ENCODE peak calls at places on chromosomes 1 and 21, in ten cellular contexts. F is pancreas; A is colonic mucosa; L is heart left ventricle; M is CD4-positive, alpha-beta memory T cell; Y is tibial nerve; X is BE2C; G is PC-3; O is left ventricle myocardium inferior; D is aorta. T is an unnamed sample.
A peak's percentile ranks its signal among the peaks of the same experiment; 100 is the strongest.

GRCh38 chr1:21262282-21263051 is 27.8 kb downstream of the ECE1 start:
- DNase-seq in D (peak; percentile 86), L (peak; percentile 92), O (peak; percentile 86), X (peak; percentile 49), A (peak; percentile 35), M (no peak), F (peak; percentile 90), G (no peak), Y (peak; percentile 77), T (peak; percentile 72)

GRCh38 chr1:192877283-192877886 is 68.5 kb downstream of the RGS2 start:
- DNase-seq in X (no peak), L (no peak), O (no peak), A (no peak), G (no peak), M (no peak), D (no peak), Y (no peak), F (no peak), T (no peak)

GRCh38 chr1:241641748-241642592 is 1.8 kb upstream of the CHML start:
- DNase-seq in L (no peak), M (no peak), X (no peak), O (no peak), A (no peak), Y (no peak), D (no peak), F (no peak), G (peak; percentile 96), T (peak; percentile 77)

GRCh38 chr1:15485534-15486091 is 9.7 kb downstream of the CELA2B start:
- DNase-seq in F (no peak), G (no peak), M (no peak), A (no peak), L (no peak), X (no peak), D (no peak), Y (no peak), O (no peak), T (no peak)

GRCh38 chr21:45611296-45611695 is 32.2 kb upstream of the PCBP3 start:
- DNase-seq in X (no peak), L (no peak), Y (no peak), F (no peak), M (no peak), G (no peak), D (no peak), A (no peak), O (no peak), T (no peak)

GRCh38 chr1:242467556-242468145 is 56.8 kb downstream of the PLD5 start:
- DNase-seq in A (peak; percentile 37), X (peak; percentile 79), G (peak; percentile 87), M (no peak), D (peak; percentile 59), Y (no peak), O (peak; percentile 21), F (no peak), L (peak; percentile 27), T (peak; percentile 50)

GRCh38 chr1:11692899-11693590 is 1.5 kb downstream of the DRAXIN start:
- DNase-seq in G (peak; percentile 93), F (no peak), X (no peak), Y (no peak), A (peak; percentile 23), O (no peak), L (no peak), D (peak; percentile 70), M (peak; percentile 34), T (no peak)

GRCh38 chr1:65825736-65826135 is 33.0 kb downstream of the PDE4B start:
- DNase-seq in D (no peak), A (no peak), G (peak; percentile 28), F (no peak), M (no peak), L (no peak), X (no peak), Y (no peak), O (no peak), T (no peak)

GRCh38 chr1:33899746-33900145 is 35.9 kb downstream of the HMGB4 start:
- DNase-seq in A (no peak), O (no peak), G (no peak), D (no peak), M (no peak), L (no peak), X (no peak), F (no peak), Y (no peak), T (no peak)

GRCh38 chr1:64959973-64960372 is 6.4 kb downstream of the JAK1 start:
- DNase-seq in M (no peak), F (no peak), A (no peak), Y (no peak), G (no peak), O (no peak), X (no peak), D (no peak), L (no peak), T (no peak)

GRCh38 chr1:172626845-172627244 is 32.1 kb upstream of the FASLG start:
- DNase-seq in D (no peak), O (no peak), G (no peak), X (no peak), M (no peak), A (no peak), Y (no peak), L (no peak), F (no peak), T (no peak)

GRCh38 chr1:50562106-50562505 is 138.9 kb upstream of the DMRTA2 start:
- DNase-seq in Y (no peak), O (no peak), D (no peak), F (no peak), G (no peak), L (no peak), M (no peak), A (no peak), X (no peak), T (no peak)

GRCh38 chr1:245441699-245442098 is 286.9 kb downstream of the KIF26B start:
- DNase-seq in G (no peak), L (no peak), X (peak; percentile 82), F (no peak), A (no peak), M (no peak), D (no peak), Y (no peak), O (no peak), T (no peak)

DNA sequence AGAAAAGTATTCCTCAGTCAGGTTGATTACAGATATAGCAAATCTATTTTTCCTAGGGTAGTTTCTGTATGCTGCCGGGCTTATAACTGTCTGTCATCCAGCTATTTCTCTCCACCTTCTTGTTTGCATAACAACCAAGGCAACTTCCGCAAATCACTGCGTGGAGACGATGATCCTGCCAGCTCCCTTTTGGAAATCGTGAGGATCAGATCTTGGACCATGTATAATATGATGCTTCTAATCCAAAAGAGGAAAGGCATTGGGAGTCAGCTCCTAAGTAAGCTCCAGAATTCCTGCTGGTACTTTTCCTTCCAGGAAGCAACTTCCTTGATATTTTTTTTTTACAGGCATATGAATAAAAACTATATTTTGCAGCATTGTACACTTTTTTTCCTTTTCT is 445 bp upstream of the RGS4 start:
- DNase-seq in D (no peak), A (no peak), Y (no peak), M (no peak), X (no peak), G (peak; percentile 35), O (no peak), L (no peak), F (no peak), T (no peak)
- H3K4me3 ChIP-seq in D (peak overlapping the region; percentile 86), A (no peak overlapping the region), Y (no peak overlapping the region), M (no peak overlapping the region), X (peak overlapping the region; percentile 81), G (peak overlapping the region; percentile 50), O (peak overlapping the region; percentile 57), L (peak overlapping the region; percentile 27), F (no peak overlapping the region), T (no peak overlapping the region)

DNA sequence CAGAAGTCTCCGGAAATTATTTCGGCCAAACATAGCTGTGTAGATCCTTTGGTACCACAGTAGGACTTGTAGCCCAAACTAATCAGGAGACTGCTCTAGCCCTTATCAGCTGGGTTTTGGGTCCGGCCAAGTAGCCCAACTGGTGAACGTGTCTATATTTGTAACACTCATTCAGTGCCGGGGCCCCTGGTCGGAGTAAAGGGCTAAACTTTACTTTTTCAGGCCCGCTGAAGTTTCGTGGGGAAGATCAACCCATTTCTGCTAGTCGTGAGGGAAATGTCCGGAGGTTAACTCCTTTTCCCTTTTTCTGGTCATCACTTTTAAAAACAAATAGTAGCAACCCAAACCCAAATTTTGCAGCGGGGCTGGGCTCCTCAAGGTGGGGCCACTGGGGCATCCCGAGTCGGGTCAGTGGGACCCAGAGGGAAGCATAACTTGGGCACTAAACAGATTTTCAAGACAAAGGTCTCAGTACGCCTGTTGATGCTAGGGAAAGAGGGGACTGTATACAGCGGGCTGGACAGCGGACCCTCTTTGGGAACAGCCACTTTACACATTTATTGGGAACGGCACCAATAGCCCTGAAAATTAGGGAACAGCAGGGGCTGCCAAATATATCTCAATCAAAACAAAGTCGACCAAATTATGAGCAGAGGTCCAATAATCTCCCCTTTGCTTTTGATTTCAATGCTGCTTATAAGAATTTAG is 1.8 kb downstream of the LHX9 start:
- DNase-seq in L (no peak), G (no peak), M (no peak), X (no peak), F (no peak), O (no peak), A (no peak), Y (no peak), D (no peak), T (no peak)
- H3K4me1 ChIP-seq in L (peaks cover 40% of the 10 kb centered on the region), G (peaks cover 4% of the 10 kb centered on the region), M (peaks cover 68% of the 10 kb centered on the region), X (peaks cover 6% of the 10 kb centered on the region), F (peaks cover 20% of the 10 kb centered on the region), O (peaks cover 58% of the 10 kb centered on the region), A (peaks cover 15% of the 10 kb centered on the region), Y (peaks cover 34% of the 10 kb centered on the region), D (no peaks in the 10 kb centered on the region), T (peaks cover 22% of the 10 kb centered on the region)

GRCh38 chr1:181341026-181341632 is 142.2 kb upstream of the CACNA1E start:
- DNase-seq in F (no peak), L (no peak), A (no peak), G (no peak), M (no peak), D (no peak), Y (no peak), O (no peak), X (no peak), T (no peak)
- H3K9me3 ChIP-seq in F (no peaks in the 10 kb centered on the region), L (peaks cover 6% of the 10 kb centered on the region), A (no peaks in the 10 kb centered on the region), G (no peaks in the 10 kb centered on the region), M (no peaks in the 10 kb centered on the region), D (peaks cover 1% of the 10 kb centered on the region), Y (no peaks in the 10 kb centered on the region), O (peaks cover 18% of the 10 kb centered on the region), X (no peaks in the 10 kb centered on the region), T (no peaks in the 10 kb centered on the region)

GRCh38 chr1:156121441-156121840 is 6.9 kb downstream of the LMNA start:
- DNase-seq in Y (no peak), L (no peak), A (no peak), M (no peak), F (no peak), X (no peak), D (no peak), G (no peak), O (no peak), T (no peak)

GRCh38 chr1:156122519-156123355 is 8.2 kb downstream of the LMNA start:
- DNase-seq in X (peak; percentile 66), A (peak; percentile 85), M (no peak), L (peak; percentile 94), O (peak; percentile 85), D (peak; percentile 93), Y (no peak), G (peak; percentile 88), F (peak; percentile 90), T (peak; percentile 92)

GRCh38 chr1:156122086-156122485 is 7.6 kb downstream of the LMNA start:
- DNase-seq in O (no peak), A (no peak), F (no peak), X (no peak), Y (no peak), M (no peak), L (no peak), D (no peak), G (no peak), T (no peak)

GRCh38 chr1:156124557-156125483 is 10.3 kb downstream of the LMNA start:
- DNase-seq in G (peak; percentile 50), O (no peak), F (no peak), X (no peak), L (peak; percentile 71), Y (no peak), D (peak; percentile 79), A (peak; percentile 89), M (peak; percentile 50), T (no peak)

GRCh38 chr1:156123356-156124196 is 9.1 kb downstream of the LMNA start:
- DNase-seq in M (peak; percentile 71), G (peak; percentile 99), A (peak; percentile 97), O (peak; percentile 96), Y (peak; percentile 97), L (peak; percentile 98), D (peak; percentile 97), F (peak; percentile 98), X (peak; percentile 96), T (peak; percentile 97)
- H3K4me3 ChIP-seq in M (no peak overlapping the region), G (peak overlapping the region; percentile 54), A (no peak overlapping the region), O (peak overlapping the region; percentile 100), Y (peak overlapping the region; percentile 22), L (peak overlapping the region; percentile 81), D (peak overlapping the region; percentile 5), F (peak overlapping the region; percentile 22), X (peak overlapping the region; percentile 8), T (no peak overlapping the region)

T was measured in SJSA1.